ENCODE peak calls at places on chromosomes 16 and 17, in ten cellular contexts. J is fibroblast of the aortic adventitia; H is HFF-Myc; I is ascending aorta; B is CD8-positive, alpha-beta T cell; N is AG04450; T is fibroblast of mammary gland; Z is lower leg skin; S is effector memory CD4-positive, alpha-beta T cell; K is LNCaP clone FGC. C is an unnamed sample.

GRCh38 chr17:32609085-32609484 is 122.3 kb downstream of the CDK5R1 start:
- DNase-seq in K (peak), H (no peak), N (no peak), B (peak), I (no peak), T (peak), S (peak), Z (no peak), J (no peak), C (no peak)

GRCh38 chr17:46013502-46014165 is 14.6 kb downstream of the STH start:
- DNase-seq in T (peak), I (no peak), K (no peak), J (peak), B (no peak), S (no peak), H (peak), Z (no peak), N (peak), C (no peak)

GRCh38 chr16:75264999-75265910 is 13.8 kb upstream of the BCAR1 start:
- DNase-seq in S (no peak), H (no peak), B (no peak), J (no peak), K (no peak), N (no peak), Z (peak), T (no peak), I (no peak), C (no peak)

GRCh38 chr17:17811381-17812210 is 25.2 kb downstream of the SREBF1 start:
- DNase-seq in S (no peak), J (no peak), T (no peak), H (no peak), K (peak), Z (no peak), N (no peak), B (no peak), I (no peak), C (no peak)

GRCh38 chr16:84754353-84754856 is 54.6 kb downstream of the USP10 start:
- DNase-seq in K (peak), T (peak), S (peak), J (peak), I (no peak), N (peak), Z (no peak), H (peak), B (peak), C (peak)

GRCh38 chr16:57531635-57532220 is 4.6 kb downstream of the CCDC102A start:
- DNase-seq in H (no peak), B (no peak), Z (peak), T (no peak), N (no peak), K (no peak), I (no peak), J (no peak), S (no peak), C (no peak)

GRCh38 chr16:2686912-2687507 is 4.7 kb downstream of the KCTD5 start:
- DNase-seq in N (no peak), B (peak), S (no peak), Z (no peak), T (no peak), J (no peak), I (no peak), H (no peak), K (no peak), C (no peak)

GRCh38 chr16:85302018-85302847 is 190.0 kb upstream of the CIBAR2 start:
- DNase-seq in H (no peak), Z (no peak), N (no peak), B (no peak), T (peak), K (no peak), S (no peak), I (no peak), J (no peak), C (no peak)

GRCh38 chr17:68288375-68288774 is 2.6 kb downstream of the SLC16A6 start:
- DNase-seq in Z (peak), S (no peak), K (no peak), T (no peak), H (no peak), J (no peak), B (no peak), I (no peak), N (no peak), C (no peak)

GRCh38 chr17:51234162-51234561 is 25.7 kb downstream of the MBTD1 start:
- DNase-seq in S (no peak), I (no peak), K (no peak), J (no peak), T (no peak), N (no peak), Z (no peak), B (no peak), H (no peak), C (no peak)

GRCh38 chr17:7959503-7960253 is 27.7 kb downstream of the CNTROB start:
- DNase-seq in J (no peak), Z (no peak), N (no peak), I (no peak), K (no peak), B (no peak), T (peak), H (no peak), S (no peak), C (no peak)

GRCh38 chr17:63286254-63286653 is 159.9 kb downstream of the CYB561 start:
- DNase-seq in H (no peak), J (no peak), B (no peak), T (no peak), S (no peak), I (no peak), K (no peak), N (no peak), Z (no peak), C (no peak)

GRCh38 chr17:62801553-62801952 is 6.6 kb downstream of the MARCHF10 start:
- DNase-seq in H (no peak), N (no peak), K (no peak), I (no peak), Z (no peak), J (no peak), B (no peak), T (no peak), S (no peak), C (no peak)

GRCh38 chr16:4315185-4316102 is at the start of gene GLIS2:
- DNase-seq in Z (peak), H (no peak), K (no peak), T (peak), N (no peak), B (peak), S (peak), I (no peak), J (peak), C (no peak)

GRCh38 chr16:67979955-67980678 is at the start of gene DPEP3:
- DNase-seq in N (no peak), S (no peak), I (no peak), Z (no peak), H (no peak), T (no peak), J (no peak), K (no peak), B (no peak), C (no peak)

GRCh38 chr16:57537596-57538234 is 1.3 kb upstream of the CCDC102A start:
- DNase-seq in J (no peak), Z (peak), N (no peak), S (no peak), T (no peak), B (no peak), I (no peak), K (no peak), H (no peak), C (no peak)

GRCh38 chr17:69508814-69509213 is 94.3 kb downstream of the MAP2K6 start:
- DNase-seq in I (no peak), T (no peak), K (no peak), J (no peak), N (no peak), Z (no peak), B (no peak), S (no peak), H (no peak), C (no peak)

GRCh38 chr17:16080366-16080765 is 80.7 kb downstream of the TTC19 start:
- DNase-seq in I (no peak), K (no peak), T (peak), Z (no peak), N (no peak), J (peak), H (no peak), S (no peak), B (no peak), C (no peak)

GRCh38 chr17:76497699-76497978 is 3.6 kb downstream of the RHBDF2 start:
- DNase-seq in Z (no peak), H (no peak), N (no peak), I (no peak), T (no peak), S (no peak), B (no peak), J (no peak), K (no peak), C (no peak)

GRCh38 chr17:60006160-60006559 is 41.6 kb upstream of the RNFT1 start:
- DNase-seq in Z (no peak), J (no peak), N (no peak), S (no peak), I (no peak), T (no peak), K (no peak), B (no peak), H (no peak), C (no peak)

GRCh38 chr16:66711581-66711980 is 15.0 kb upstream of the CMTM4 start:
- DNase-seq in T (no peak), B (no peak), H (no peak), N (no peak), K (no peak), S (no peak), J (no peak), I (no peak), Z (no peak), C (no peak)

GRCh38 chr17:49190932-49191331 is 19.4 kb downstream of the GNGT2 start:
- DNase-seq in I (no peak), K (peak), B (no peak), S (no peak), T (no peak), J (no peak), Z (no peak), H (no peak), N (no peak), C (no peak)

GRCh38 chr16:71460246-71460645 is 1.8 kb downstream of the ZNF23 start:
- DNase-seq in S (no peak), H (peak), N (peak), T (peak), J (peak), B (no peak), K (no peak), I (no peak), Z (no peak), C (no peak)

GRCh38 chr16:64047207-64047606 is 1074.7 kb downstream of the CDH11 start:
- DNase-seq in Z (no peak), N (no peak), B (no peak), I (no peak), J (no peak), H (no peak), S (no peak), T (no peak), K (no peak), C (no peak)

GRCh38 chr16:80167657-80168056 is 373.1 kb upstream of the DYNLRB2 start:
- DNase-seq in I (no peak), K (no peak), J (no peak), Z (no peak), B (no peak), N (no peak), T (no peak), S (no peak), H (no peak), C (no peak)

GRCh38 chr17:63250830-63251229 is 195.3 kb downstream of the CYB561 start:
- DNase-seq in Z (no peak), T (peak), B (no peak), I (no peak), K (no peak), H (no peak), S (no peak), N (no peak), J (peak), C (no peak)

GRCh38 chr17:45951403-45951802 is 47.6 kb upstream of the STH start:
- DNase-seq in H (no peak), I (no peak), J (no peak), Z (no peak), N (no peak), K (no peak), T (no peak), S (no peak), B (no peak), C (no peak)

GRCh38 chr17:37480427-37480826 is 9.3 kb upstream of the DUSP14 start:
- DNase-seq in K (no peak), J (no peak), T (no peak), N (no peak), S (no peak), Z (no peak), H (no peak), I (no peak), B (no peak), C (no peak)

GRCh38 chr16:68995011-68995504 is 110.4 kb upstream of the HAS3 start:
- DNase-seq in I (no peak), T (peak), J (peak), N (no peak), K (peak), Z (no peak), S (no peak), H (peak), B (no peak), C (no peak)

GRCh38 chr17:14780116-14780515 is 479.2 kb downstream of the HS3ST3B1 start:
- DNase-seq in T (no peak), S (no peak), B (no peak), K (no peak), I (no peak), H (no peak), N (no peak), J (no peak), Z (no peak), C (no peak)

GRCh38 chr16:83779881-83780280 is 27.9 kb upstream of the HSBP1 start:
- DNase-seq in I (no peak), J (peak), S (no peak), N (no peak), K (peak), T (peak), Z (no peak), B (no peak), H (no peak), C (no peak)

GRCh38 chr17:38685485-38685884 is 10.7 kb upstream of the EPOP start:
- DNase-seq in N (no peak), K (no peak), H (no peak), T (no peak), I (no peak), J (no peak), Z (no peak), B (no peak), S (no peak), C (no peak)

GRCh38 chr16:26263406-26263805 is 571.6 kb downstream of the HS3ST4 start:
- DNase-seq in B (no peak), K (no peak), H (no peak), T (no peak), Z (no peak), J (no peak), S (no peak), N (no peak), I (no peak), C (no peak)

GRCh38 chr16:54407596-54407995 is 121.0 kb upstream of the IRX3 start:
- DNase-seq in Z (no peak), K (no peak), S (no peak), N (no peak), J (peak), B (no peak), T (peak), H (peak), I (no peak), C (no peak)

GRCh38 chr17:28724500-28725165 is 1.4 kb downstream of the TLCD1 start:
- DNase-seq in K (no peak), S (no peak), Z (no peak), B (no peak), I (no peak), N (no peak), T (no peak), H (no peak), J (no peak), C (no peak)
- H3K4me3 ChIP-seq in K (peak), S (no peak), Z (no peak), B (no peak), I (no peak), N (peak), T (peak), H (peak), J (peak), C (no peak)

GRCh38 chr17:8964801-8965393 is 610 bp downstream of the PIK3R5 start:
- DNase-seq in Z (peak), K (no peak), I (no peak), N (no peak), S (no peak), B (peak), H (no peak), T (no peak), J (no peak), C (no peak)
- H3K4me3 ChIP-seq in Z (peak), K (no peak), I (peak), N (no peak), S (peak), B (peak), H (no peak), T (no peak), J (no peak), C (peak)

DNA sequence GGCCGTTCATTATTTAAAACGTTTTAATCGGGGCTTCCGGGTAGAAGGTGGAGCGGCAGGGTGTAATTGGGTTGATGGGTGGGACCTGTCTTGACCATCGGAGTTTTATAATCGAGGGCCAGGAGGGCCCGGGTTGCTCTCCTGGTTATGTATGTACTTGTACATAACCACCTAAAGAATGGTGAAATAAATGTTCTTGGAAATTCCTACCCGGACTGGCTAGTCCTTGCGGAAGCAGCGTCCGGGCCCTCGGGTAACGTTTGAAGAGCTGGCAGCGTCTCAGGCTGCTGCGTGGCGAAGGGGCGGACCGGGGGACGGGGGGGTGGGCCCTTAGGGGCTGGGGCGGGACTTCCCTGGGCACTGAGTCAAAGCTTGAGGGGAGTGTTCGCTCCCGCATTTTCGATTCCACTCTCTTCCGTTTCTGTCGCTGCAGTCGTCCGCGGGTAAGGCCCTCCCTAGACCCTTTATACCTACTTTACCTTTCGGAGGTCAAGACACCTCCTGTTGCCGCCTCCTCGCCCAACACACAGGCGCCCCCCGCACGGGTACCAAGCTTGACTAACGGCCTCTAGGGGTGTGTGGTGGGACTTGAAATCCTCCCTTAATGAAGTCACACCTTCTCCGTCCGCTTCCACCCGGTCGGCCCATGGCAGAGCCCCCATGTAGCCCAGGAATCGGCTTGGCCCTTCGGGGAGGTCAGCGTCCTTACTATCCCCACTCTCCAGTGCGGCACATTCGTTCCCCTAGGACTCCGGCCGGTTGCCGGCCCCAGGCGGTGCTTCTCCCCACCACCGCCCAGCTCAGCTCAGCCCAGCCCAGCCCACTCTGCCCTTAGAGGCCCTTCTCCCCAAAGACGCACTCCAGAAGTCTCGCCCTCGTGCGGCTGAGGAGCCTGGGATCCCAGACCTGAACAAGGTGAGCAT is at the start of gene TMEM106A:
- DNase-seq in K (no peak), J (peak), H (peak), Z (peak), I (peak), N (peak), B (peak), T (peak), S (peak), C (peak)
- H3K4me3 ChIP-seq in K (no peak), J (peak), H (peak), Z (peak), I (peak), N (peak), B (peak), T (peak), S (peak), C (peak)

GRCh38 chr17:40817103-40817682 is 5.2 kb downstream of the KRT10 start:
- DNase-seq in I (no peak), Z (no peak), T (no peak), N (no peak), J (no peak), H (no peak), K (no peak), S (no peak), B (no peak), C (no peak)
- H3K4me3 ChIP-seq in I (no peak), Z (no peak), T (no peak), N (no peak), J (no peak), H (no peak), K (no peak), S (no peak), B (no peak), C (no peak)

GRCh38 chr16:78606572-78606971 is 507.1 kb downstream of the WWOX start:
- DNase-seq in K (no peak), N (no peak), B (no peak), J (no peak), T (no peak), S (no peak), I (no peak), H (no peak), Z (no peak), C (no peak)
- H3K4me3 ChIP-seq in K (no peak), N (no peak), B (no peak), J (no peak), T (no peak), S (no peak), I (no peak), H (no peak), Z (no peak), C (no peak)

C was measured in thoracic aorta.